ENCODE peak calls at places on chromosome 6, in ten cellular contexts. S is ascending aorta; N is brain microvascular endothelial cell; C is CD8-positive, alpha-beta T cell; A is tibial nerve; K is ovary; U is hepatocyte; G is H1; H is coronary artery; F is upper lobe of right lung. E is an unnamed sample.

GRCh38 chr6:112085666-112086065 is 1.6 kb downstream of the TUBE1 start:
- DNase-seq in S (no peak), N (no peak), C (no peak), A (no peak), K (no peak), U (no peak), G (no peak), H (no peak), F (no peak), E (no peak)

GRCh38 chr6:13354331-13355042 is 26.1 kb upstream of the TBC1D7 start:
- DNase-seq in S (no peak), N (peak), C (no peak), A (no peak), K (no peak), U (no peak), G (no peak), H (no peak), F (no peak), E (no peak)

GRCh38 chr6:166202321-166202733 is 34.7 kb upstream of the TBXT start:
- DNase-seq in S (no peak), N (no peak), C (no peak), A (no peak), K (no peak), U (no peak), G (no peak), H (no peak), F (no peak), E (no peak)

GRCh38 chr6:100818066-100818465 is 63.1 kb downstream of the ASCC3 start:
- DNase-seq in S (no peak), N (no peak), C (no peak), A (no peak), K (no peak), U (no peak), G (no peak), H (no peak), F (no peak), E (no peak)

GRCh38 chr6:14502551-14502950 is 385.0 kb downstream of the CD83 start:
- DNase-seq in S (no peak), N (peak), C (no peak), A (no peak), K (no peak), U (no peak), G (no peak), H (no peak), F (no peak), E (no peak)

GRCh38 chr6:113856011-113856551 is 1.1 kb upstream of the MARCKS start:
- DNase-seq in S (no peak), N (peak), C (no peak), A (no peak), K (peak), U (peak), G (no peak), H (no peak), F (no peak), E (peak)

GRCh38 chr6:137849709-137850093 is 17.4 kb upstream of the TNFAIP3 start:
- DNase-seq in S (no peak), N (no peak), C (no peak), A (no peak), K (no peak), U (no peak), G (no peak), H (no peak), F (no peak), E (no peak)

GRCh38 chr6:84581494-84582259 is 182.7 kb downstream of the TBX18 start:
- DNase-seq in S (no peak), N (peak), C (no peak), A (no peak), K (no peak), U (no peak), G (no peak), H (no peak), F (no peak), E (no peak)

GRCh38 chr6:83193747-83194582 is 808 bp downstream of the RWDD2A start:
- DNase-seq in S (peak), N (no peak), C (no peak), A (no peak), K (peak), U (peak), G (peak), H (peak), F (peak), E (peak)

GRCh38 chr6:31397901-31398300 is 5.5 kb upstream of the MICA start:
- DNase-seq in S (no peak), N (no peak), C (no peak), A (no peak), K (no peak), U (no peak), G (no peak), H (no peak), F (no peak), E (no peak)

GRCh38 chr6:63351995-63352586 is 32.3 kb upstream of the LGSN start:
- DNase-seq in S (no peak), N (no peak), C (no peak), A (no peak), K (no peak), U (peak), G (no peak), H (no peak), F (no peak), E (no peak)

GRCh38 chr6:2870046-2870636 is 28.5 kb upstream of the SERPINB1 start:
- DNase-seq in S (no peak), N (no peak), C (no peak), A (no peak), K (no peak), U (no peak), G (no peak), H (no peak), F (no peak), E (no peak)

GRCh38 chr6:72954736-72955135 is 270.6 kb downstream of the KHDC1L start:
- DNase-seq in S (no peak), N (no peak), C (no peak), A (no peak), K (no peak), U (peak), G (no peak), H (no peak), F (no peak), E (no peak)

GRCh38 chr6:143843689-143844405 is 709 bp downstream of the LTV1 start:
- DNase-seq in S (no peak), N (peak), C (peak), A (no peak), K (no peak), U (peak), G (no peak), H (no peak), F (no peak), E (no peak)

GRCh38 chr6:112560651-112561050 is 213.5 kb downstream of the RFPL4B start:
- DNase-seq in S (no peak), N (no peak), C (no peak), A (no peak), K (no peak), U (no peak), G (no peak), H (no peak), F (no peak), E (no peak)

GRCh38 chr6:142551145-142551811 is 249.5 kb downstream of the ADGRG6 start:
- DNase-seq in S (no peak), N (no peak), C (peak), A (no peak), K (no peak), U (no peak), G (no peak), H (no peak), F (peak), E (no peak)

GRCh38 chr6:41352396-41352795 is 17.0 kb downstream of the NCR2 start:
- DNase-seq in S (peak), N (no peak), C (no peak), A (no peak), K (no peak), U (no peak), G (peak), H (no peak), F (no peak), E (no peak)

GRCh38 chr6:84255641-84256040 is 28.2 kb upstream of the CEP162 start:
- DNase-seq in S (no peak), N (no peak), C (no peak), A (no peak), K (no peak), U (no peak), G (no peak), H (no peak), F (no peak), E (no peak)

GRCh38 chr6:144343736-144344428 is 58.7 kb downstream of the UTRN start:
- DNase-seq in S (no peak), N (no peak), C (no peak), A (no peak), K (no peak), U (no peak), G (no peak), H (no peak), F (no peak), E (no peak)

GRCh38 chr6:36334832-36335459 is 1.7 kb downstream of the BNIP5 start:
- DNase-seq in S (no peak), N (no peak), C (no peak), A (no peak), K (no peak), U (peak), G (no peak), H (no peak), F (no peak), E (peak)

GRCh38 chr6:157434349-157435016 is 53.5 kb downstream of the ZDHHC14 start:
- DNase-seq in S (peak), N (no peak), C (no peak), A (no peak), K (peak), U (peak), G (no peak), H (no peak), F (no peak), E (peak)

GRCh38 chr6:157273756-157274088 is 49.6 kb downstream of the TMEM242 start:
- DNase-seq in S (peak), N (peak), C (peak), A (no peak), K (peak), U (peak), G (no peak), H (no peak), F (no peak), E (no peak)

GRCh38 chr6:85364354-85364753 is 85.5 kb upstream of the NT5E start:
- DNase-seq in S (no peak), N (peak), C (no peak), A (no peak), K (no peak), U (peak), G (no peak), H (no peak), F (no peak), E (no peak)

GRCh38 chr6:33070909-33071308 is 2.5 kb downstream of the HLA-DPA1 start:
- DNase-seq in S (no peak), N (no peak), C (no peak), A (no peak), K (no peak), U (no peak), G (no peak), H (no peak), F (no peak), E (no peak)

GRCh38 chr6:38671885-38672467 is 31.0 kb downstream of the GLO1 start:
- DNase-seq in S (no peak), N (peak), C (no peak), A (no peak), K (no peak), U (peak), G (no peak), H (no peak), F (no peak), E (peak)

GRCh38 chr6:95518630-95519227 is 58.6 kb upstream of the MANEA start:
- DNase-seq in S (no peak), N (no peak), C (no peak), A (no peak), K (no peak), U (no peak), G (no peak), H (no peak), F (peak), E (no peak)

GRCh38 chr6:33929575-33930288 is 125.9 kb upstream of the MLN start:
- DNase-seq in S (no peak), N (no peak), C (no peak), A (no peak), K (peak), U (no peak), G (no peak), H (no peak), F (no peak), E (peak)

GRCh38 chr6:15350386-15351083 is 104.7 kb downstream of the JARID2 start:
- DNase-seq in S (no peak), N (no peak), C (no peak), A (no peak), K (no peak), U (no peak), G (no peak), H (no peak), F (no peak), E (no peak)

DNA sequence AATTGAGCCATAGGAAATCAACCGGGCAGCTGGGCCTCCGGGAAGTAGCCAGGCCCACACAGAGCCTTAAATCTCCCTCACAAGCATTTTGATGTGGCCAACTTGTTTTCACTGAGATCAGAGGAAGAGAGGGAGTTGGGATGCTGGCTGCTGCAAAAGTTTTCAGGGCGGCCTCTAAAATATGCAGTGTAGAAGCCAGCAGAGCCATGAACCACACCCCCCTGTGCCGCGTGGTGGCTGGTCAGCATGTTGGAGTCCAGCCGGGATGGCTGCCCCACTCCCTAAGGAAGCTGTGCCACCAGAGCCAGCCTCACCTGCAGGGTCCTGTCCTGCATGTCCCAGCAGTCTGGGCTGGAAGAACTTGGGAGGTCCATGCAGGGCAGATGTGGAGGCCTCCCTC is 167.4 kb downstream of the CDC5L start:
- DNase-seq in S (no peak), N (no peak), C (no peak), A (no peak), K (no peak), U (no peak), G (no peak), H (no peak), F (no peak), E (no peak)
- H3K27ac ChIP-seq in S (no peak), N (no peak), C (no peak), A (no peak), K (no peak), U (no peak), G (no peak), H (no peak), F (no peak), E (no peak)

GRCh38 chr6:57313009-57313408 is 4.4 kb upstream of the PRIM2 start:
- DNase-seq in S (no peak), N (no peak), C (no peak), A (no peak), K (no peak), U (no peak), G (no peak), H (no peak), F (no peak), E (no peak)

GRCh38 chr6:57307850-57308249 is 9.6 kb upstream of the PRIM2 start:
- DNase-seq in S (no peak), N (no peak), C (no peak), A (no peak), K (no peak), U (no peak), G (no peak), H (no peak), F (no peak), E (no peak)

GRCh38 chr6:57313711-57314471 is 3.5 kb upstream of the PRIM2 start:
- DNase-seq in S (peak), N (peak), C (no peak), A (no peak), K (no peak), U (peak), G (no peak), H (peak), F (no peak), E (no peak)

GRCh38 chr6:57312004-57312345 is 5.5 kb upstream of the PRIM2 start:
- DNase-seq in S (no peak), N (no peak), C (no peak), A (no peak), K (no peak), U (no peak), G (no peak), H (no peak), F (no peak), E (no peak)

GRCh38 chr6:57310817-57311157 is 6.6 kb upstream of the PRIM2 start:
- DNase-seq in S (no peak), N (no peak), C (no peak), A (no peak), K (no peak), U (no peak), G (no peak), H (no peak), F (no peak), E (no peak)
- H3K27ac ChIP-seq in S (no peak), N (no peak), C (no peak), A (no peak), K (no peak), U (no peak), G (no peak), H (no peak), F (no peak), E (no peak)

GRCh38 chr6:159376443-159377182 is 207.4 kb downstream of the FNDC1 start:
- DNase-seq in S (no peak), N (no peak), C (no peak), A (no peak), K (no peak), U (no peak), G (no peak), H (no peak), F (no peak), E (no peak)
- H3K27ac ChIP-seq in S (peak), N (no peak), C (no peak), A (no peak), K (no peak), U (no peak), G (no peak), H (peak), F (no peak), E (no peak)

GRCh38 chr6:52133326-52133725 is 45.9 kb upstream of the PKHD1 start:
- DNase-seq in S (no peak), N (no peak), C (no peak), A (no peak), K (no peak), U (no peak), G (no peak), H (no peak), F (no peak), E (no peak)
- H3K27ac ChIP-seq in S (no peak), N (no peak), C (no peak), A (no peak), K (no peak), U (no peak), G (no peak), H (no peak), F (no peak), E (no peak)

DNA sequence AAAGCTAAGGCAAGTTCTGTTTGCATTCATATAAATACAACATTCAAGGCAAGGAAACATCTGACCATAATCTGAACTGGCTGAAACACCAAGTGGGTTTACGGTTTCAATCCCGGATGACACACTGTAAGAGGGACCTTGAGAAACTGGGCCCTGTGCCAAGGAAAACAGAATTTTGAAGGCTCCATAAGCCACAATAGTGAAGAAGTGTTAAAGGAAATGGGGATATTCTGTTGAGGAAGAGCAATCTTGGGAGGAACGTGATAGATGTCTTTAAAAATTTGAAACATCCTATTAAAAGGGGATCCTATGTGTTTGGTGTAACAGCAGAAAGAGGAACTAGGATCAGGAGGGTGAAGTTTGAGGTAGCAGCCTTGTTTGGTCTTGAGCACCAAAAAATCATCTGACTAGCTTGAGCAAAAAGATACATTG is 82.4 kb upstream of the TAB2 start:
- DNase-seq in S (no peak), N (peak), C (no peak), A (no peak), K (peak), U (peak), G (no peak), H (no peak), F (no peak), E (peak)
- H3K27ac ChIP-seq in S (no peak), N (peak), C (no peak), A (peak), K (no peak), U (no peak), G (no peak), H (no peak), F (no peak), E (no peak)

GRCh38 chr6:96532399-96532798 is 10.8 kb downstream of the UFL1 start:
- DNase-seq in S (no peak), N (no peak), C (no peak), A (no peak), K (no peak), U (no peak), G (no peak), H (no peak), F (no peak), E (no peak)
- H3K27ac ChIP-seq in S (no peak), N (no peak), C (no peak), A (no peak), K (no peak), U (no peak), G (no peak), H (no peak), F (no peak), E (no peak)

DNA sequence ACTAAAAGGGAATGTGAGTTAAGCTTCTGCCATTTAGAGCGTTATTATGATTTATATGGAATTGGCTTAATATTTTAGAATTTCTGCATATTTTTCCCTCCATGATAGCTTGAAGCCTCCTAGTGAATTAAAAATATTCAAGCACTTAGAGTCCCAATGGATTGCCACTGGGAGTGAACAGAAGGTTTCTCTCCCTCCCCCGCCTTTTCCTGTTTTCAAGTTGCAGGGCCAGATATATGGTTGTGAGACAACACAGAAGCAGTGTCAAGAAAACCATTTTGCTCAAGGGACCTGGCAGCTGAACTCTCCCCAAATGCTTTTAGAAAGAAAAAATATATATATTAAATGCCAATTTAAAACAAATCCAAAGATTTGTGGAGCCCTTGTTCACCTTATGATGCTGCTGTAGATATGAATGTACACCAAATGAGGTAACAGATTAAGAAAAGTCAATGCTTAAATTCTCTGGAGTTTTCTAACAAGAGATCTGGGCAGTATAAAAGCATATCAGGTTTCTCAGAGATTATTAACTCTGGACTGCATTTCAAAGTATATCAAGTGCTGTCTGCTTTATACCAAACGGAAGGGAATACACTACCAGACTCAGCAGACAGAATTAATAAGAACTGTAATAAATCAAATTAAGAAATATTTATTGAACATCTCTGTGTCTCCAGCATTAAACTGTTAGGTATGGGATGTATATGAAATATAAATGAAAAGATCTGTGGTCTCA is 357.4 kb downstream of the HDGFL1 start:
- DNase-seq in S (no peak), N (no peak), C (no peak), A (no peak), K (no peak), U (peak), G (no peak), H (no peak), F (no peak), E (no peak)
- H3K27ac ChIP-seq in S (no peak), N (no peak), C (no peak), A (no peak), K (no peak), U (no peak), G (no peak), H (no peak), F (no peak), E (no peak)

E was measured in body of pancreas.